ENCODE peak calls at places on chromosome 14, in five cellular contexts. H, X, E, V and Q are unnamed samples.

GRCh38 chr14:104421892-104422291 is 157.7 kb upstream of the C14orf180 start:
- DNase-seq in E (no peak), X (no peak), V (no peak), H (no peak), Q (no peak)

GRCh38 chr14:68553326-68553725 is 239.5 kb downstream of the ZFP36L1 start:
- DNase-seq in X (no peak), H (no peak), V (no peak), E (no peak), Q (no peak)

GRCh38 chr14:57848786-57849185 is 17.1 kb downstream of the SLC35F4 start:
- DNase-seq in H (no peak), E (no peak), V (no peak), X (no peak), Q (no peak)

GRCh38 chr14:25108959-25109358 is 59.0 kb upstream of the STXBP6 start:
- DNase-seq in E (no peak), H (no peak), X (peak; percentile 6), V (no peak), Q (no peak)

GRCh38 chr14:73153272-73153671 is 17.0 kb downstream of the PSEN1 start:
- DNase-seq in V (no peak), H (no peak), E (no peak), X (peak; percentile 82), Q (no peak)

GRCh38 chr14:53180272-53181221 is 27.4 kb upstream of the DDHD1 start:
- DNase-seq in X (no peak), V (peak; percentile 78), E (peak; percentile 32), H (peak; percentile 35), Q (no peak)

GRCh38 chr14:97120204-97121120 is 323.3 kb downstream of the VRK1 start:
- DNase-seq in X (no peak), E (peak; percentile 35), V (peak; percentile 74), H (peak; percentile 3), Q (no peak)

GRCh38 chr14:104598039-104598438 is 6.5 kb downstream of the TMEM179 start:
- DNase-seq in E (no peak), V (no peak), H (no peak), X (no peak), Q (no peak)

GRCh38 chr14:91327201-91327600 is 82.7 kb upstream of the GPR68 start:
- DNase-seq in X (no peak), E (no peak), H (no peak), V (no peak), Q (no peak)

GRCh38 chr14:106872619-106873446 is 1346.5 kb downstream of the TMEM121 start:
- DNase-seq in H (peak; percentile 65), X (no peak), E (peak; percentile 93), V (peak; percentile 94), Q (no peak)

GRCh38 chr14:101511199-101511598 is 50.1 kb upstream of the DIO3 start:
- DNase-seq in H (no peak), X (no peak), E (no peak), V (no peak), Q (no peak)

GRCh38 chr14:37585101-37585479 is 10.0 kb downstream of the FOXA1 start:
- DNase-seq in V (no peak), E (no peak), X (no peak), H (no peak), Q (no peak)

GRCh38 chr14:102316048-102316745 is 3.3 kb upstream of the ZNF839 start:
- DNase-seq in E (no peak), V (peak; percentile 65), X (peak; percentile 78), H (peak; percentile 27), Q (no peak)

GRCh38 chr14:96176811-96177211 is 27.8 kb upstream of the BDKRB2 start:
- DNase-seq in H (no peak), X (peak; percentile 68), E (no peak), V (no peak), Q (no peak)

GRCh38 chr14:65134651-65135579 is 32.6 kb upstream of the MAX start:
- DNase-seq in H (no peak), X (peak; percentile 59), E (no peak), V (no peak), Q (no peak)

GRCh38 chr14:55846852-55847471 is 267.0 kb downstream of the KTN1 start:
- DNase-seq in V (no peak), X (peak; percentile 55), H (no peak), E (no peak), Q (no peak)

GRCh38 chr14:89911018-89911919 is 43.3 kb downstream of the EFCAB11 start:
- DNase-seq in X (peak; percentile 71), H (no peak), E (no peak), V (no peak), Q (no peak)

GRCh38 chr14:96588410-96589249 is 86.4 kb downstream of the PAPOLA start:
- DNase-seq in X (no peak), V (no peak), E (no peak), H (no peak), Q (no peak)

GRCh38 chr14:100307215-100308111 is 1.2 kb upstream of the SLC25A29 start:
- DNase-seq in E (no peak), X (no peak), V (no peak), H (no peak), Q (no peak)

GRCh38 chr14:54428527-54428926 is 12.6 kb downstream of the CNIH1 start:
- DNase-seq in E (no peak), H (no peak), V (no peak), X (no peak), Q (no peak)

GRCh38 chr14:32939254-32940065 is 781 bp downstream of the NPAS3 start:
- DNase-seq in H (no peak), V (peak; percentile 69), X (peak; percentile 75), E (no peak), Q (no peak)